ENCODE peak calls at places on chromosome 19, in seven cellular contexts. One of them, this sample, is unnamed.

GRCh38 chr19:55467236-55468053 is 2.9 kb upstream of the C19orf85 start:
- DNase-seq in stimulated activated CD4-positive, alpha-beta T cell treated with anti-CD3 and anti-CD28 coated beads, Interleukin-4, amount 100 ng/mL, for 24 hours: peak; percentile 72
- DNase-seq in endothelial cell: peak; percentile 78
- DNase-seq in sciatic nerve: peak; percentile 86
- DNase-seq in activated CD4-positive, alpha-beta T cell treated with anti-CD3 and anti-CD28 coated beads for 48 hours: peak; percentile 77
- DNase-seq in coronary artery: no peak
- DNase-seq in heart right ventricle: peak; percentile 80
- DNase-seq in this sample: peak; percentile 65

GRCh38 chr19:15096223-15096622 is 11.0 kb upstream of the SYDE1 start:
- DNase-seq in stimulated activated CD4-positive, alpha-beta T cell treated with anti-CD3 and anti-CD28 coated beads, Interleukin-4, amount 100 ng/mL, for 24 hours: no peak
- DNase-seq in endothelial cell: no peak
- DNase-seq in sciatic nerve: no peak
- DNase-seq in activated CD4-positive, alpha-beta T cell treated with anti-CD3 and anti-CD28 coated beads for 48 hours: no peak
- DNase-seq in coronary artery: no peak
- DNase-seq in heart right ventricle: no peak
- DNase-seq in this sample: no peak

GRCh38 chr19:41449079-41449864 is 6.3 kb downstream of the ERICH4 start:
- DNase-seq in stimulated activated CD4-positive, alpha-beta T cell treated with anti-CD3 and anti-CD28 coated beads, Interleukin-4, amount 100 ng/mL, for 24 hours: peak; percentile 79
- DNase-seq in endothelial cell: peak; percentile 88
- DNase-seq in sciatic nerve: peak; percentile 87
- DNase-seq in activated CD4-positive, alpha-beta T cell treated with anti-CD3 and anti-CD28 coated beads for 48 hours: peak; percentile 80
- DNase-seq in coronary artery: no peak
- DNase-seq in heart right ventricle: peak; percentile 77
- DNase-seq in this sample: peak; percentile 84

GRCh38 chr19:13024126-13024957 is 29.1 kb downstream of the NFIX start:
- DNase-seq in stimulated activated CD4-positive, alpha-beta T cell treated with anti-CD3 and anti-CD28 coated beads, Interleukin-4, amount 100 ng/mL, for 24 hours: no peak
- DNase-seq in endothelial cell: no peak
- DNase-seq in sciatic nerve: no peak
- DNase-seq in activated CD4-positive, alpha-beta T cell treated with anti-CD3 and anti-CD28 coated beads for 48 hours: no peak
- DNase-seq in coronary artery: no peak
- DNase-seq in heart right ventricle: no peak
- DNase-seq in this sample: peak; percentile 76

GRCh38 chr19:8403098-8403819 is 9.8 kb upstream of the MARCHF2 start:
- DNase-seq in stimulated activated CD4-positive, alpha-beta T cell treated with anti-CD3 and anti-CD28 coated beads, Interleukin-4, amount 100 ng/mL, for 24 hours: no peak
- DNase-seq in endothelial cell: no peak
- DNase-seq in sciatic nerve: no peak
- DNase-seq in activated CD4-positive, alpha-beta T cell treated with anti-CD3 and anti-CD28 coated beads for 48 hours: no peak
- DNase-seq in coronary artery: no peak
- DNase-seq in heart right ventricle: no peak
- DNase-seq in this sample: no peak

GRCh38 chr19:34313188-34313587 is 51.8 kb upstream of the GPI start:
- DNase-seq in stimulated activated CD4-positive, alpha-beta T cell treated with anti-CD3 and anti-CD28 coated beads, Interleukin-4, amount 100 ng/mL, for 24 hours: no peak
- DNase-seq in endothelial cell: no peak
- DNase-seq in sciatic nerve: no peak
- DNase-seq in activated CD4-positive, alpha-beta T cell treated with anti-CD3 and anti-CD28 coated beads for 48 hours: no peak
- DNase-seq in coronary artery: no peak
- DNase-seq in heart right ventricle: no peak
- DNase-seq in this sample: no peak

GRCh38 chr19:10503002-10503789 is at the start of gene KEAP1:
- DNase-seq in stimulated activated CD4-positive, alpha-beta T cell treated with anti-CD3 and anti-CD28 coated beads, Interleukin-4, amount 100 ng/mL, for 24 hours: peak; percentile 48
- DNase-seq in endothelial cell: peak; percentile 28
- DNase-seq in sciatic nerve: peak; percentile 73
- DNase-seq in activated CD4-positive, alpha-beta T cell treated with anti-CD3 and anti-CD28 coated beads for 48 hours: peak; percentile 51
- DNase-seq in coronary artery: peak; percentile 84
- DNase-seq in heart right ventricle: peak; percentile 45
- DNase-seq in this sample: peak; percentile 68

GRCh38 chr19:33221641-33222040 is 4.0 kb downstream of the SLC7A10 start:
- DNase-seq in stimulated activated CD4-positive, alpha-beta T cell treated with anti-CD3 and anti-CD28 coated beads, Interleukin-4, amount 100 ng/mL, for 24 hours: no peak
- DNase-seq in endothelial cell: no peak
- DNase-seq in sciatic nerve: no peak
- DNase-seq in activated CD4-positive, alpha-beta T cell treated with anti-CD3 and anti-CD28 coated beads for 48 hours: no peak
- DNase-seq in coronary artery: no peak
- DNase-seq in heart right ventricle: no peak
- DNase-seq in this sample: peak; percentile 47

GRCh38 chr19:35703343-35703742 is 1.0 kb upstream of the ZBTB32 start:
- DNase-seq in stimulated activated CD4-positive, alpha-beta T cell treated with anti-CD3 and anti-CD28 coated beads, Interleukin-4, amount 100 ng/mL, for 24 hours: no peak
- DNase-seq in endothelial cell: no peak
- DNase-seq in sciatic nerve: no peak
- DNase-seq in activated CD4-positive, alpha-beta T cell treated with anti-CD3 and anti-CD28 coated beads for 48 hours: no peak
- DNase-seq in coronary artery: no peak
- DNase-seq in heart right ventricle: no peak
- DNase-seq in this sample: peak; percentile 84

GRCh38 chr19:36136975-36137686 is 2.7 kb upstream of the CAPNS1 start:
- DNase-seq in stimulated activated CD4-positive, alpha-beta T cell treated with anti-CD3 and anti-CD28 coated beads, Interleukin-4, amount 100 ng/mL, for 24 hours: no peak
- DNase-seq in endothelial cell: no peak
- DNase-seq in sciatic nerve: peak; percentile 66
- DNase-seq in activated CD4-positive, alpha-beta T cell treated with anti-CD3 and anti-CD28 coated beads for 48 hours: no peak
- DNase-seq in coronary artery: no peak
- DNase-seq in heart right ventricle: peak; percentile 48
- DNase-seq in this sample: peak; percentile 89

GRCh38 chr19:19040417-19040816 is 7.0 kb downstream of the ARMC6 start:
- DNase-seq in stimulated activated CD4-positive, alpha-beta T cell treated with anti-CD3 and anti-CD28 coated beads, Interleukin-4, amount 100 ng/mL, for 24 hours: no peak
- DNase-seq in endothelial cell: no peak
- DNase-seq in sciatic nerve: peak; percentile 70
- DNase-seq in activated CD4-positive, alpha-beta T cell treated with anti-CD3 and anti-CD28 coated beads for 48 hours: no peak
- DNase-seq in coronary artery: no peak
- DNase-seq in heart right ventricle: no peak
- DNase-seq in this sample: peak; percentile 31

This sample was measured in DMS53.